ENCODE peak calls at places on chromosomes 13 and 19, in four cellular contexts. O, N, U and T are unnamed samples.

GRCh38 chr19:5080030-5080644 is 111.2 kb downstream of the KDM4B start:
- DNase-seq in O (no peak), N (no peak), U (no peak), T (no peak)

GRCh38 chr13:30720470-30720869 is 14.9 kb upstream of the ALOX5AP start:
- DNase-seq in O (no peak), N (peak; percentile 59), U (no peak), T (no peak)

GRCh38 chr19:10295305-10295846 is 5.6 kb downstream of the ICAM5 start:
- DNase-seq in O (peak; percentile 42), N (no peak), U (no peak), T (no peak)

GRCh38 chr19:5691930-5692784 is 2.1 kb downstream of the RPL36 start:
- DNase-seq in O (no peak), N (no peak), U (no peak), T (no peak)

GRCh38 chr19:6318772-6319171 is 14.6 kb downstream of the ACER1 start:
- DNase-seq in O (no peak), N (no peak), U (no peak), T (no peak)

GRCh38 chr19:38736036-38736412 is 8.2 kb downstream of the CAPN12 start:
- DNase-seq in O (peak; percentile 73), N (no peak), U (no peak), T (peak; percentile 66)

GRCh38 chr13:48896312-48896711 is 79.4 kb upstream of the FNDC3A start:
- DNase-seq in O (no peak), N (no peak), U (no peak), T (no peak)

GRCh38 chr19:8004723-8005513 is 523 bp downstream of the ELAVL1 start:
- DNase-seq in O (peak; percentile 73), N (no peak), U (no peak), T (peak; percentile 26)

GRCh38 chr19:7326105-7326877 is 22.4 kb upstream of the ARHGEF18 start:
- DNase-seq in O (peak; percentile 74), N (no peak), U (peak; percentile 56), T (peak; percentile 53)

GRCh38 chr13:34833562-34834182 is 108.4 kb upstream of the NBEA start:
- DNase-seq in O (no peak), N (no peak), U (no peak), T (peak; percentile 17)

GRCh38 chr13:114096031-114096485 is 36.4 kb downstream of the RASA3 start:
- DNase-seq in O (no peak), N (no peak), U (no peak), T (no peak)

GRCh38 chr19:367561-367960 is 23.0 kb upstream of the MIER2 start:
- DNase-seq in O (no peak), N (no peak), U (no peak), T (no peak)

GRCh38 chr13:110921695-110922094 is 6.8 kb upstream of the ANKRD10 start:
- DNase-seq in O (no peak), N (no peak), U (no peak), T (no peak)

GRCh38 chr13:110923086-110923485 is 8.2 kb upstream of the ANKRD10 start:
- DNase-seq in O (no peak), N (no peak), U (no peak), T (no peak)

GRCh38 chr13:110921209-110921608 is 6.3 kb upstream of the ANKRD10 start:
- DNase-seq in O (no peak), N (no peak), U (no peak), T (no peak)

GRCh38 chr13:110922506-110922905 is 7.6 kb upstream of the ANKRD10 start:
- DNase-seq in O (no peak), N (no peak), U (no peak), T (no peak)

GRCh38 chr13:110920038-110920437 is 5.2 kb upstream of the ANKRD10 start:
- DNase-seq in O (no peak), N (no peak), U (no peak), T (no peak)
- TF ChIP-seq TARDBP in O (no peak), N (no peak), U (no peak), T (no peak)

GRCh38 chr19:29524912-29525870 is 603 bp upstream of the VSTM2B start:
- DNase-seq in O (no peak), N (no peak), U (no peak), T (no peak)
- TF ChIP-seq TARDBP in O (no peak), N (no peak), U (no peak), T (no peak)

GRCh38 chr19:40612831-40613668 is 11.9 kb downstream of the LTBP4 start:
- DNase-seq in O (peak; percentile 89), N (no peak), U (no peak), T (peak; percentile 89)
- TF ChIP-seq TARDBP in O (no peak), N (peak; percentile 41), U (no peak), T (no peak)

DNA sequence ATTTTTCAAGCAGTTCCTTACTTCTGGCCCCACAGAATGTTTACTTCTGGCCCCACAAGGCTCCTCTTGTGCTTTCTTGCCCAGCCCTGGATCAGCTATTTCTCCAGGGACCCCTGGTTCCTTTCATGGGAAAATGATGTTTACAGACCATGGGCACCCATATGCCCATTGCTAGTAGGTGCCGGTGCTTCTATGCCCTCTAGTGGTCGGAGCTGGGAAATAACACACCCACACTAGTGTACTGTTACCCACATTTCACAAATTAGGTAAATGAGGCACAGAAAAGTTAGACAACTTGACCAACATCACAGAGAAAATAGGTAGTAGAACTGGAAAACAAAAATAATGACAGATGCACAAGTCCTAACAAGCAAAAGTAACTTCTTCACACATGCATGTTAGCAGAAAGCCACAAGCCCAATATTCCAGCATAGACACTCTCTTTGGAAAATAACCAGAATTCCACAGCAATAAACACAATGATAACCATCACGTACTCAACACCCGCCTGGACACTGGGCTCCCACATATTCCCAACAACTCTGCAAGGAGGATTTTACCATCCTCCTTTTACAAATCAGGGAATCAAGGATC is 1.3 kb upstream of the CEACAM6 start:
- DNase-seq in O (peak; percentile 26), N (no peak), U (peak; percentile 14), T (peak; percentile 30)
- TF ChIP-seq TARDBP in O (no peak), N (no peak), U (no peak), T (no peak)

GRCh38 chr19:16594131-16594586 is 21.9 kb upstream of the SLC35E1 start:
- DNase-seq in O (no peak), N (no peak), U (no peak), T (no peak)

GRCh38 chr19:16598848-16599247 is 26.6 kb upstream of the SLC35E1 start:
- DNase-seq in O (no peak), N (no peak), U (no peak), T (no peak)

GRCh38 chr19:16594681-16595091 is 22.5 kb upstream of the SLC35E1 start:
- DNase-seq in O (no peak), N (no peak), U (no peak), T (no peak)

GRCh38 chr19:16595097-16595496 is 22.9 kb upstream of the SLC35E1 start:
- DNase-seq in O (no peak), N (no peak), U (no peak), T (no peak)

DNA sequence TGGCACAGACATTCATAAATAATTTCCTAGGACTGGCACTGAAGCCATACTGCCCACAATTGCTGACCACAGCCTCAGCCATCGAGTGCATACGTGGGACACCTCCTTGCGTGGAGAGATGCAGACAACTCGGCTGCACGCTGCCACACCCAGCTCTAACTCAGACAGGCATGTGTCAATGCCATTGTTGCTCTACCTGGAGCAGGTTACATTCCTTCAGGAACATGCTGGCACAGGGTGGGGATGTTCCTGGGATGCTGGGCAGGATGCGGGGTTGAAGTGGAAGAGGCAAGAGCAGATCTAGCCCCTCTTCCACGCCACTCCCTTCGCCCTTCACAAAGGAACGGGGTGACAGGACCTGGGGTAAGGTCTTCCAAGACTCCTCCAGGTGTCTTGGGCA is 24.2 kb upstream of the SLC35E1 start:
- DNase-seq in O (no peak), N (no peak), U (no peak), T (no peak)
- TF ChIP-seq TARDBP in O (no peak), N (no peak), U (no peak), T (no peak)

GRCh38 chr19:35856546-35857149 is at the start of gene KIRREL2:
- DNase-seq in O (no peak), N (no peak), U (no peak), T (no peak)
- TF ChIP-seq TARDBP in O (no peak), N (no peak), U (no peak), T (no peak)

GRCh38 chr13:75583101-75583500 is 33.5 kb downstream of the UCHL3 start:
- DNase-seq in O (no peak), N (no peak), U (no peak), T (no peak)

GRCh38 chr13:75581874-75582640 is 32.5 kb downstream of the UCHL3 start:
- DNase-seq in O (no peak), N (no peak), U (no peak), T (no peak)

GRCh38 chr13:75585153-75585552 is 35.6 kb downstream of the UCHL3 start:
- DNase-seq in O (no peak), N (no peak), U (no peak), T (no peak)

GRCh38 chr13:75587679-75588078 is 38.1 kb downstream of the UCHL3 start:
- DNase-seq in O (no peak), N (no peak), U (peak; percentile 21), T (no peak)
- TF ChIP-seq TARDBP in O (no peak), N (no peak), U (no peak), T (no peak)

DNA sequence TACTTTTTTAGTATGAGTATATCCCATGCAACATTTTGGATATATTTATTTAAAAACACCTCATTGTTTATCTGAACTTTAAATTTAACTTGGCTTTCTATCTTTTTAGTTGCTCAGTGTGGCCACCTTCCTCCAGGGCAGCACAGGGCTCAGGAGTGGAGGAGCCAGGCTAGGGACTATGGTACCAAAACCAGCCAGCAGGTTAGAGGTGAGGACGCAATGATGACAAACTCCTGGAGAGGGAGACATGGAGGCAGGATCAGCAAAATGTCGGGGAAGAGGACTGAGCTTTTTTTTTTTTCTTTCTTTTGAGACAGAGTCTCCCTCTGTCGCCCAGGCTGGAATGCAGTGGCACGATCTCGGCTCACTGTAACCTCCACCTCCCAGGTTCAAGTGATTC is 29.6 kb upstream of the CALM3 start:
- DNase-seq in O (peak; percentile 48), N (no peak), U (peak; percentile 64), T (peak; percentile 76)
- TF ChIP-seq TARDBP in O (no peak), N (no peak), U (no peak), T (no peak)